ENCODE peak calls at places on chromosomes 7 and 10, in seven cellular contexts. R is erythroblast; X is HT-29; I is mucosa of gallbladder; W is activated naive CD4-positive, alpha-beta T cell treated with anti-CD3 and anti-CD28 coated beads, Interleukin-2, amount 50 U/mL, for 16 hours; G is COLO829; D is EH. C is an unnamed sample.

GRCh38 chr7:140059288-140060242 is 3.2 kb downstream of the PARP12 start:
- DNase-seq in R (peak), X (peak), I (peak), W (peak), G (peak), D (peak), C (no peak)

GRCh38 chr7:121119047-121119446 is 130.5 kb downstream of the CPED1 start:
- DNase-seq in R (no peak), X (no peak), I (no peak), W (no peak), G (no peak), D (no peak), C (no peak)

GRCh38 chr10:132664883-132665282 is 121.1 kb downstream of the NKX6-2 start:
- DNase-seq in R (no peak), X (no peak), I (no peak), W (no peak), G (no peak), D (no peak), C (no peak)

GRCh38 chr7:155231241-155231800 is 66.4 kb upstream of the INSIG1 start:
- DNase-seq in R (no peak), X (no peak), I (no peak), W (no peak), G (no peak), D (no peak), C (no peak)

GRCh38 chr10:101050206-101051069 is 11.4 kb upstream of the KAZALD1 start:
- DNase-seq in R (peak), X (peak), I (peak), W (peak), G (peak), D (peak), C (no peak)

GRCh38 chr10:60678978-60679377 is 99.3 kb upstream of the CDK1 start:
- DNase-seq in R (no peak), X (no peak), I (no peak), W (no peak), G (no peak), D (no peak), C (no peak)

GRCh38 chr7:30238721-30239441 is 45.5 kb upstream of the ZNRF2 start:
- DNase-seq in R (peak), X (peak), I (peak), W (no peak), G (peak), D (peak), C (peak)

GRCh38 chr7:123624527-123625183 is 23.0 kb downstream of the ASB15 start:
- DNase-seq in R (peak), X (peak), I (peak), W (peak), G (peak), D (peak), C (peak)

GRCh38 chr7:74365320-74366022 is 76.3 kb downstream of the CLIP2 start:
- DNase-seq in R (peak), X (peak), I (peak), W (no peak), G (peak), D (peak), C (peak)

GRCh38 chr10:90344226-90344625 is 513.6 kb downstream of the HTR7 start:
- DNase-seq in R (no peak), X (no peak), I (no peak), W (no peak), G (no peak), D (no peak), C (no peak)

GRCh38 chr10:32958992-32959703 is 1.1 kb upstream of the ITGB1 start:
- DNase-seq in R (no peak), X (peak), I (no peak), W (peak), G (no peak), D (no peak), C (no peak)

GRCh38 chr10:101014966-101015581 is 15.5 kb downstream of the LZTS2 start:
- DNase-seq in R (no peak), X (peak), I (no peak), W (no peak), G (no peak), D (peak), C (peak)

GRCh38 chr10:97511711-97512445 is 13.2 kb downstream of the UBTD1 start:
- DNase-seq in R (peak), X (no peak), I (no peak), W (no peak), G (no peak), D (no peak), C (no peak)

GRCh38 chr7:50379082-50379481 is 71.1 kb downstream of the FIGNL1 start:
- DNase-seq in R (no peak), X (peak), I (no peak), W (no peak), G (no peak), D (no peak), C (no peak)

GRCh38 chr7:133167300-133167699 is 85.4 kb upstream of the CHCHD3 start:
- DNase-seq in R (no peak), X (no peak), I (no peak), W (no peak), G (no peak), D (no peak), C (no peak)

GRCh38 chr10:76074659-76075058 is 643.2 kb downstream of the LRMDA start:
- DNase-seq in R (no peak), X (no peak), I (no peak), W (no peak), G (no peak), D (no peak), C (no peak)

GRCh38 chr7:151426486-151426905 is 13.4 kb downstream of the CRYGN start:
- DNase-seq in R (no peak), X (peak), I (peak), W (no peak), G (peak), D (peak), C (no peak)

GRCh38 chr7:130940907-130941306 is 206.9 kb upstream of the KLF14 start:
- DNase-seq in R (no peak), X (peak), I (no peak), W (no peak), G (no peak), D (no peak), C (no peak)

GRCh38 chr10:47257396-47258120 is 42.4 kb upstream of the GDF10 start:
- DNase-seq in R (no peak), X (no peak), I (no peak), W (no peak), G (no peak), D (peak), C (no peak)

GRCh38 chr7:455110-455928 is 64.3 kb downstream of the PDGFA start:
- DNase-seq in R (no peak), X (peak), I (no peak), W (no peak), G (peak), D (no peak), C (no peak)

GRCh38 chr10:78382776-78383175 is 349.1 kb downstream of the RPS24 start:
- DNase-seq in R (no peak), X (no peak), I (no peak), W (no peak), G (no peak), D (no peak), C (no peak)

GRCh38 chr10:5546891-5547683 is 22.3 kb downstream of the CALML3 start:
- DNase-seq in R (peak), X (peak), I (peak), W (no peak), G (no peak), D (peak), C (no peak)

GRCh38 chr10:79232864-79233263 is 114.4 kb upstream of the PPIF start:
- DNase-seq in R (no peak), X (no peak), I (no peak), W (no peak), G (no peak), D (no peak), C (no peak)

GRCh38 chr10:4776234-4776638 is 49.8 kb upstream of the AKR1E2 start:
- DNase-seq in R (no peak), X (no peak), I (no peak), W (no peak), G (no peak), D (no peak), C (no peak)

GRCh38 chr7:74429153-74429747 is 24.5 kb upstream of the GTF2IRD1 start:
- DNase-seq in R (no peak), X (no peak), I (no peak), W (no peak), G (no peak), D (peak), C (no peak)